ENCODE peak calls at places on chromosomes 7 and 10, in five cellular contexts. One of them, this sample, is unnamed.

GRCh38 chr7:101035941-101036340 is 16.1 kb downstream of the MUC17 start:
- DNase-seq in stromal cell of bone marrow: no peak
- DNase-seq in AG09319: no peak
- DNase-seq in cardiac muscle cell: no peak
- DNase-seq in cardiac fibroblast: no peak
- DNase-seq in this sample: no peak

GRCh38 chr10:5861269-5862031 is 28.2 kb downstream of the ANKRD16 start:
- DNase-seq in stromal cell of bone marrow: peak; percentile 85
- DNase-seq in AG09319: no peak
- DNase-seq in cardiac muscle cell: no peak
- DNase-seq in cardiac fibroblast: peak; percentile 92
- DNase-seq in this sample: peak; percentile 84

GRCh38 chr10:117950408-117950807 is 96.3 kb downstream of the RAB11FIP2 start:
- DNase-seq in stromal cell of bone marrow: no peak
- DNase-seq in AG09319: no peak
- DNase-seq in cardiac muscle cell: no peak
- DNase-seq in cardiac fibroblast: no peak
- DNase-seq in this sample: no peak

GRCh38 chr10:62788861-62789467 is 15.6 kb upstream of the ADO start:
- DNase-seq in stromal cell of bone marrow: no peak
- DNase-seq in AG09319: no peak
- DNase-seq in cardiac muscle cell: no peak
- DNase-seq in cardiac fibroblast: peak; percentile 20
- DNase-seq in this sample: no peak

GRCh38 chr10:109616356-109616755 is 307.0 kb downstream of the XPNPEP1 start:
- DNase-seq in stromal cell of bone marrow: no peak
- DNase-seq in AG09319: no peak
- DNase-seq in cardiac muscle cell: no peak
- DNase-seq in cardiac fibroblast: no peak
- DNase-seq in this sample: no peak

GRCh38 chr7:503575-504111 is 16.0 kb downstream of the PDGFA start:
- DNase-seq in stromal cell of bone marrow: no peak
- DNase-seq in AG09319: no peak
- DNase-seq in cardiac muscle cell: no peak
- DNase-seq in cardiac fibroblast: no peak
- DNase-seq in this sample: no peak

GRCh38 chr10:79905322-79906314 is 43.3 kb downstream of the SFTPD start:
- DNase-seq in stromal cell of bone marrow: peak; percentile 9
- DNase-seq in AG09319: no peak
- DNase-seq in cardiac muscle cell: peak; percentile 5
- DNase-seq in cardiac fibroblast: peak; percentile 43
- DNase-seq in this sample: no peak

GRCh38 chr10:92238062-92238585 is 52.8 kb downstream of the CPEB3 start:
- DNase-seq in stromal cell of bone marrow: no peak
- DNase-seq in AG09319: no peak
- DNase-seq in cardiac muscle cell: no peak
- DNase-seq in cardiac fibroblast: no peak
- DNase-seq in this sample: no peak

GRCh38 chr10:73522263-73522662 is 26.4 kb upstream of the PPP3CB start:
- DNase-seq in stromal cell of bone marrow: no peak
- DNase-seq in AG09319: no peak
- DNase-seq in cardiac muscle cell: no peak
- DNase-seq in cardiac fibroblast: no peak
- DNase-seq in this sample: no peak

This sample was measured in dermis microvascular lymphatic vessel endothelial cell.